ENCODE peak calls at places on chromosomes 6 and 20, in four cellular contexts. Q is K562, Y is HepG2, F is Panc1. N is an unnamed sample.

GRCh38 chr6:35622283-35622682 is 66.4 kb downstream of the FKBP5 start:
- DNase-seq in Q (no peak), Y (no peak), F (no peak), N (no peak)

GRCh38 chr6:13788820-13789219 is 25.5 kb downstream of the MCUR1 start:
- DNase-seq in Q (no peak), Y (no peak), F (no peak), N (no peak)

GRCh38 chr6:6518627-6519026 is 69.9 kb upstream of the LY86 start:
- DNase-seq in Q (no peak), Y (no peak), F (no peak), N (no peak)

GRCh38 chr6:143549630-143550268 is 38.2 kb upstream of the FUCA2 start:
- DNase-seq in Q (no peak), Y (no peak), F (no peak), N (no peak)

GRCh38 chr6:9140861-9141534 is 705.7 kb upstream of the SLC35B3 start:
- DNase-seq in Q (no peak), Y (no peak), F (peak), N (no peak)

GRCh38 chr20:56788671-56789610 is 159.8 kb downstream of the TFAP2C start:
- DNase-seq in Q (no peak), Y (no peak), F (no peak), N (no peak)

GRCh38 chr6:75747371-75747984 is 1.6 kb upstream of the MYO6 start:
- DNase-seq in Q (no peak), Y (no peak), F (no peak), N (no peak)

GRCh38 chr6:30129818-30130679 is 5.9 kb upstream of the TRIM40 start:
- DNase-seq in Q (no peak), Y (no peak), F (no peak), N (no peak)

GRCh38 chr6:98581725-98582124 is 252.6 kb upstream of the POU3F2 start:
- DNase-seq in Q (no peak), Y (no peak), F (no peak), N (no peak)

GRCh38 chr6:89984926-89985743 is 90.9 kb downstream of the GJA10 start:
- DNase-seq in Q (peak), Y (no peak), F (no peak), N (no peak)

GRCh38 chr20:23059831-23060230 is 10.4 kb upstream of the THBD start:
- DNase-seq in Q (no peak), Y (no peak), F (no peak), N (no peak)

GRCh38 chr6:7144810-7145209 is 37.0 kb downstream of the RREB1 start:
- DNase-seq in Q (peak), Y (no peak), F (no peak), N (no peak)

DNA sequence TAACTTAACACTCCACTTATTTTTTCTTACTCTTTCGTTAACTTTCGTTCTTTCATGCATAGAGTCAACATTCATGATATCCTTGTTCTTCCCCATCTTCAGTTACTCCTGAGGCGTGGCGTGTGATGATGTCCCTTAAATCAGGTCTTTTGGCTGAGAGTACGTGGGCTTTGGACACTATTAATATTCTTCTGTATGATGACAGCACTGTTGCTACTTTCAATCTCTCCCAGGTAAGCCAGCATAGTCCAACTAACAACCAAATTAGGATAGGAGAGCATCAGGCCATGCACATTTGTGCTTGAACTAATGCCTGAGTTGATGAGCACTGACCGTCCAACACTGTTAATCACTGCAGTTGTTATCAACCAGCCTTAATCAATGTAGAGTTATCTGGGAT is 119.6 kb downstream of the TMEM242 start:
- DNase-seq in Q (no peak), Y (no peak), F (no peak), N (no peak)
- TF ChIP-seq TCF7L2 in Q (no peak), Y (no peak), F (no peak), N (no peak)

GRCh38 chr20:49344975-49345374 is 67.1 kb upstream of the ZNFX1 start:
- DNase-seq in Q (no peak), Y (no peak), F (no peak), N (no peak)
- TF ChIP-seq POLR2AphosphoS5 in Q (no peak), Y (no peak), F (no peak), N (no peak)

GRCh38 chr6:43981363-43981990 is 145.8 kb downstream of the MRPL14 start:
- DNase-seq in Q (no peak), Y (no peak), F (no peak), N (no peak)
- TF ChIP-seq TCF7L2 in Q (no peak), Y (no peak), F (no peak), N (no peak)

GRCh38 chr6:37244430-37245310 is 12.9 kb upstream of the TBC1D22B start:
- DNase-seq in Q (peak), Y (peak), F (no peak), N (no peak)
- TF ChIP-seq POLR2AphosphoS5 in Q (no peak), Y (no peak), F (no peak), N (no peak)

GRCh38 chr6:140253096-140253495 is 878.6 kb upstream of the CITED2 start:
- DNase-seq in Q (no peak), Y (no peak), F (no peak), N (no peak)

GRCh38 chr6:140252099-140252498 is 877.7 kb upstream of the CITED2 start:
- DNase-seq in Q (no peak), Y (no peak), F (no peak), N (no peak)

DNA sequence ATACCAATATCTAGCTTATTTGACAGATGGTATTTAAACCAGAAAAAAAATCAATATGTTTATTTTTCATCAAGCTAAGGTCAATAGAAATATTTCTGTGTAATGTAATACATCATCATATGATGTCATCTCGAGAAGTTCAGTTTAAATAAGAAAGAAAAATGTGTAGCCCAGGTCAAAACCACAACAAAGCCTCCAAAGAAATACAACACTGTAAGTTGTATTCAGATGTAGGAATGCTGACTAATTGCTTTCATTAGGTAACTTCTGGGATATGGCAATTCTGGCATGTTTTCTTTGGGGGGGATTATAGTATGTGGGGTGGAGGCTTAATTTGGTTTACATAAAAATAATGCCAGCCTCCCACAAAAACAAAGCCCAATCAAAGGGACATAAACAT is 881.8 kb upstream of the CITED2 start:
- DNase-seq in Q (no peak), Y (no peak), F (no peak), N (no peak)
- TF ChIP-seq TCF7L2 in Q (no peak), Y (no peak), F (no peak), N (no peak)

GRCh38 chr6:26157150-26157837 is 70.1 kb downstream of the HFE start:
- DNase-seq in Q (peak), Y (no peak), F (no peak), N (no peak)
- TF ChIP-seq POLR2AphosphoS5 in Q (peak), Y (peak), F (no peak), N (peak)

GRCh38 chr6:81812416-81812815 is 59.9 kb upstream of the TENT5A start:
- DNase-seq in Q (no peak), Y (no peak), F (no peak), N (no peak)
- TF ChIP-seq TCF7L2 in Q (no peak), Y (no peak), F (no peak), N (no peak)

GRCh38 chr6:37190159-37190535 is 20.2 kb downstream of the PIM1 start:
- DNase-seq in Q (peak), Y (no peak), F (no peak), N (no peak)
- TF ChIP-seq POLR2AphosphoS5 in Q (no peak), Y (no peak), F (no peak), N (no peak)

DNA sequence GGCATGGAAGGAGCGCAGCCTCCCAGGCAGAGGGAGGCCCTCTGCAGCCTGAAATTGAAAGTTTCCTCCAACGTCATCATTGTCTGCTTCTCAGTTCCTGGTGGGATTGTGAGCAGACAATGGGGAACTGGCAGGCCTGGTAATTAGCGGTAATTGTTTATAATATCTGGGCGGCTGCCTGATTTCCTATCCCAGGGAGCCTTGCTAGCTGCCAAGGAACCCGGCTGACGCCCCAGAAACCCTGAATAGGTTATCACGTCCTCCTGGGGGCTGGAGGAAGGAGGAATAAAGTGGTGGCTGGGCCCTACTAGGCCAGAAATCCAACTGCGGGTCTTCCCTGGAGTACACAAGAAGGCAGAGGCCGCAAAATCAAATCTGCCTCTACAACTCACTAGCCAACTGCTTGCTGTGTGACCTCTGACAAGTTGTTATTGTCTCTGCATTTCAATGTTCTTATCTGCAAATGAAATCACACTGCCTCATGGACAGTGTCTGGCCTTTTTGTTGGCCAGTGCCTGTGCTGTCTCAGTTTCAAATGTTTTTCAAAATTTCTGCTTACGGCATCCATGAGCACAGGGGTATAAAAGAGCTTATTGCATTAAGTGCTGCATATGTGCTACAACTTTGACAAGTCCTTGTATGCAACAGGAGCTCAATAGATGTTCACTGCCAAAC is 16.9 kb downstream of the KCNK15 start:
- DNase-seq in Q (no peak), Y (no peak), F (no peak), N (no peak)
- TF ChIP-seq TCF7L2 in Q (no peak), Y (no peak), F (no peak), N (no peak)

N was measured in HCT116.